ENCODE peak calls at places on chromosomes 16 and 17, in four cellular contexts. J is SK-N-SH, Y is HepG2, Z is K562. F is an unnamed sample.

GRCh38 chr17:83122834-83123233 is 43.4 kb downstream of the METRNL start:
- DNase-seq in J (no peak), Y (no peak), Z (no peak), F (no peak)

GRCh38 chr16:83994087-83994486 is 26.0 kb downstream of the NECAB2 start:
- DNase-seq in J (no peak), Y (peak), Z (no peak), F (no peak)

GRCh38 chr16:64459821-64460220 is 662.0 kb downstream of the CDH11 start:
- DNase-seq in J (no peak), Y (no peak), Z (no peak), F (no peak)

GRCh38 chr17:53472586-53472985 is 350.1 kb upstream of the KIF2B start:
- DNase-seq in J (no peak), Y (no peak), Z (no peak), F (no peak)

GRCh38 chr16:14409563-14409962 is 220.5 kb downstream of the PARN start:
- DNase-seq in J (no peak), Y (peak), Z (no peak), F (no peak)

GRCh38 chr17:78500806-78501205 is 76.4 kb downstream of the DNAH17 start:
- DNase-seq in J (no peak), Y (no peak), Z (no peak), F (no peak)

GRCh38 chr16:74738816-74739215 is 35.8 kb downstream of the FA2H start:
- DNase-seq in J (no peak), Y (no peak), Z (no peak), F (no peak)

GRCh38 chr16:84840687-84841627 is 21.2 kb downstream of the CRISPLD2 start:
- DNase-seq in J (peak), Y (no peak), Z (no peak), F (no peak)

GRCh38 chr17:56891751-56892150 is 22.1 kb downstream of the TRIM25 start:
- DNase-seq in J (peak), Y (no peak), Z (peak), F (peak)

GRCh38 chr17:70752966-70753467 is 583.7 kb downstream of the KCNJ2 start:
- DNase-seq in J (no peak), Y (no peak), Z (no peak), F (no peak)

GRCh38 chr16:11319529-11320146 is 25.6 kb upstream of the RMI2 start:
- DNase-seq in J (peak), Y (peak), Z (no peak), F (no peak)

GRCh38 chr17:70608193-70608592 is 438.9 kb downstream of the KCNJ2 start:
- DNase-seq in J (no peak), Y (no peak), Z (no peak), F (no peak)

GRCh38 chr17:40827746-40828453 is 5.5 kb upstream of the KRT10 start:
- DNase-seq in J (no peak), Y (no peak), Z (peak), F (no peak)

GRCh38 chr16:56423584-56424403 is 1.6 kb downstream of the AMFR start:
- DNase-seq in J (peak), Y (peak), Z (peak), F (no peak)

GRCh38 chr17:78358538-78359215 is 1.2 kb downstream of the SOCS3 start:
- DNase-seq in J (peak), Y (no peak), Z (peak), F (peak)

GRCh38 chr17:79174905-79175856 is 100.6 kb downstream of the ENGASE start:
- DNase-seq in J (no peak), Y (no peak), Z (no peak), F (no peak)

GRCh38 chr16:64933890-64934289 is 188.0 kb downstream of the CDH11 start:
- DNase-seq in J (no peak), Y (no peak), Z (no peak), F (no peak)

GRCh38 chr17:33154869-33155455 is 138.1 kb downstream of the ASIC2 start:
- DNase-seq in J (no peak), Y (no peak), Z (no peak), F (peak)

GRCh38 chr17:67994827-67995567 is 1.3 kb downstream of the C17orf58 start:
- DNase-seq in J (peak), Y (no peak), Z (no peak), F (no peak)

GRCh38 chr16:4091638-4092037 is 24.6 kb downstream of the ADCY9 start:
- DNase-seq in J (no peak), Y (no peak), Z (no peak), F (no peak)

GRCh38 chr17:58166682-58167081 is at the start of gene OR4D2:
- DNase-seq in J (no peak), Y (no peak), Z (no peak), F (no peak)

GRCh38 chr17:15502315-15503112 is 35.1 kb upstream of the CDRT4 start:
- DNase-seq in J (peak), Y (peak), Z (peak), F (peak)

GRCh38 chr16:59047114-59047513 is 313.0 kb upstream of the GOT2 start:
- DNase-seq in J (peak), Y (no peak), Z (no peak), F (no peak)

GRCh38 chr17:57112994-57113393 is 27.9 kb downstream of the AKAP1 start:
- DNase-seq in J (no peak), Y (no peak), Z (peak), F (no peak)

GRCh38 chr17:77279448-77280303 is 138.9 kb downstream of the SEC14L1 start:
- DNase-seq in J (peak), Y (peak), Z (peak), F (no peak)

GRCh38 chr17:31008374-31009035 is 37.7 kb downstream of the RNF135 start:
- DNase-seq in J (no peak), Y (no peak), Z (no peak), F (peak)

GRCh38 chr17:45813051-45813731 is 29.1 kb downstream of the CRHR1 start:
- DNase-seq in J (peak), Y (no peak), Z (peak), F (peak)

GRCh38 chr17:78272181-78272913 is 40.9 kb downstream of the TMEM235 start:
- DNase-seq in J (peak), Y (no peak), Z (peak), F (peak)

GRCh38 chr17:8185580-8186445 is 4.2 kb downstream of the BORCS6 start:
- DNase-seq in J (peak), Y (peak), Z (peak), F (peak)

GRCh38 chr17:39994448-39994847 is 13.8 kb downstream of the PSMD3 start:
- DNase-seq in J (no peak), Y (no peak), Z (no peak), F (no peak)

GRCh38 chr17:79080761-79081290 is 6.2 kb downstream of the ENGASE start:
- DNase-seq in J (no peak), Y (no peak), Z (no peak), F (no peak)

GRCh38 chr17:51807460-51807859 is 351.1 kb downstream of the CA10 start:
- DNase-seq in J (no peak), Y (no peak), Z (no peak), F (no peak)

GRCh38 chr16:24701521-24701951 is 27.9 kb upstream of the TNRC6A start:
- DNase-seq in J (no peak), Y (no peak), Z (no peak), F (no peak)

GRCh38 chr16:86505185-86505898 is 5.0 kb upstream of the FOXF1 start:
- DNase-seq in J (no peak), Y (no peak), Z (no peak), F (no peak)

GRCh38 chr17:60790205-60790604 is 112.6 kb downstream of the BCAS3 start:
- DNase-seq in J (no peak), Y (no peak), Z (no peak), F (no peak)

GRCh38 chr17:60792250-60792898 is 114.7 kb downstream of the BCAS3 start:
- DNase-seq in J (no peak), Y (no peak), Z (no peak), F (no peak)
- TF ChIP-seq FOXJ3 in J (no peak), Y (no peak), Z (no peak), F (no peak)

GRCh38 chr17:6476834-6477210 is 32.6 kb downstream of the PIMREG start:
- DNase-seq in J (no peak), Y (no peak), Z (peak), F (no peak)
- TF ChIP-seq FOXJ3 in J (no peak), Y (no peak), Z (no peak), F (no peak)

DNA sequence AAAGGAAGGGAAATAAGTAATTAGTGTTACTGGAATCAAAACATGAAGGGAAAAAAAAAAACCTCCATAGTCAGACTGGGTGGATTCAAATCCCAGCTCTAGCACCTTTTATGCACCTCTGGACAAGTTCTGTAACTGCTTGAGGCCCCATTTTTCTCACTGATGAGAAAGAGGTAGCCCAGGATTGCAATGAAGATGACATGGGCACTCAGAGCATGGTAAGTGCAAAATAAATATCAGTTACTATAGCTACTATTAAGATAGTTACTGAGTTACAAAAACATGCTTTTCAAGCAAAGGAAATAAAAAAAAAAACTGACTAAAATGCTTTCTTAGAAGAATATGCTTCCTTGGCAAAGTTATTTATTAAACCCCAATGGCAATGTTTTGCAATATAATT is 58.8 kb downstream of the CEP95 start:
- DNase-seq in J (no peak), Y (no peak), Z (no peak), F (no peak)
- TF ChIP-seq FOXJ3 in J (no peak), Y (no peak), Z (no peak), F (no peak)

DNA sequence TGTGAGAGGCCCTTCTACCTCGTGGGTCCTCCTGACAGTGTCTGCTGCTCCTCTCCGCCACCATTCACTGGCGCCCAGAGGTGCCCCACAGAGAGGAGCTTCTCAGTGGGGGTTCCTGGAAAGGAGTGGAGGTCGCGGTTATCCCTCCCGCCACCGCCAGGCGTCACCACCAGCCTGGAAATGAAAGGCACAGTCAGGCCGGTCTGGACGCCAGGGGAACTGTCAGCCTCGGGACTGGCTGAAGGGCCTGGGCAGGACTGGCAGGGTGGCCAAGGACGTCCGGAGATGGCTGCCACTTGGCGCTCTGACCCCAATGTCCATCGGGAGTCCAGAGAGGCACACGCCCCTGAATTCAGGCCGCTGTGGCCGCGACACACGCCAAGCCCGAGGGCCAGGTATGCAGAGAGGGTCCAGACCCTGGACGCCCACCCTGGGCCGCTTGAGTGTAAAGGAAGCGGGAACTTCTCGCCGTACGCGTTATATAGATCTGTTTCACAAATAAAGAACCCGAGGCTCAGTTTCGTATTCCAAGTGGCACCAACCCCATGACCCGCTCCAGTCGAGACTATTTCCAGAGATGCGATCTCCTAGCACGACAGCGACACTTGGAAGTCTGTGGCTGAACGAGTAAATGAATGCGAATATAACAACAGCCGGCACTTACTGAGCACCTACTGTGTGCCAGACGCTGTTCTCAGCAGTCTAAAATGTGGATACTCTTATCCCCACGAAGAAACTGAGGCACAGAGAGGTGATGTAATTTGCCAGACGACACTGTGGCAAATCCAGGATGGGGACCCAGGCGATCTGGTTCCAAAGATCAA is 7.6 kb upstream of the NXPH3 start:
- DNase-seq in J (peak), Y (peak), Z (peak), F (peak)
- TF ChIP-seq FOXJ3 in J (no peak), Y (no peak), Z (no peak), F (no peak)

F was measured in WTC11.